ENCODE peak calls at places on chromosome 14, in four cellular contexts. S is transverse colon, O is HepG2, D is GM23338. G is an unnamed sample.

GRCh38 chr14:102046337-102047278 is 40.2 kb downstream of the HSP90AA1 start:
- DNase-seq in S (peak), D (peak), O (peak), G (peak)

GRCh38 chr14:54805080-54805479 is 97.5 kb downstream of the GCH1 start:
- DNase-seq in O (no peak), S (no peak), D (peak), G (no peak)

GRCh38 chr14:104317500-104317805 is 179.1 kb downstream of the KIF26A start:
- DNase-seq in S (no peak), O (no peak), D (no peak), G (no peak)

GRCh38 chr14:80621701-80622100 is 319.8 kb downstream of the CEP128 start:
- DNase-seq in O (peak), D (no peak), S (no peak), G (no peak)

GRCh38 chr14:88553886-88554457 is 835 bp downstream of the PTPN21 start:
- DNase-seq in D (peak), O (no peak), S (no peak), G (no peak)

GRCh38 chr14:68741839-68742470 is 50.9 kb downstream of the ZFP36L1 start:
- DNase-seq in S (no peak), O (no peak), D (no peak), G (no peak)

GRCh38 chr14:68688872-68689371 is 103.9 kb downstream of the ZFP36L1 start:
- DNase-seq in D (peak), O (no peak), S (no peak), G (peak)

GRCh38 chr14:81401420-81402122 is 1.4 kb upstream of the STON2 start:
- DNase-seq in D (no peak), O (no peak), S (no peak), G (no peak)

GRCh38 chr14:69316449-69317391 is 56.8 kb downstream of the GALNT16 start:
- DNase-seq in D (no peak), S (peak), O (no peak), G (peak)

GRCh38 chr14:22623047-22623446 is 21.1 kb downstream of the OR6J1 start:
- DNase-seq in O (no peak), D (no peak), S (no peak), G (no peak)
- TF ChIP-seq CTCF in O (no peak), D (no peak), S (no peak), G (no peak)

DNA sequence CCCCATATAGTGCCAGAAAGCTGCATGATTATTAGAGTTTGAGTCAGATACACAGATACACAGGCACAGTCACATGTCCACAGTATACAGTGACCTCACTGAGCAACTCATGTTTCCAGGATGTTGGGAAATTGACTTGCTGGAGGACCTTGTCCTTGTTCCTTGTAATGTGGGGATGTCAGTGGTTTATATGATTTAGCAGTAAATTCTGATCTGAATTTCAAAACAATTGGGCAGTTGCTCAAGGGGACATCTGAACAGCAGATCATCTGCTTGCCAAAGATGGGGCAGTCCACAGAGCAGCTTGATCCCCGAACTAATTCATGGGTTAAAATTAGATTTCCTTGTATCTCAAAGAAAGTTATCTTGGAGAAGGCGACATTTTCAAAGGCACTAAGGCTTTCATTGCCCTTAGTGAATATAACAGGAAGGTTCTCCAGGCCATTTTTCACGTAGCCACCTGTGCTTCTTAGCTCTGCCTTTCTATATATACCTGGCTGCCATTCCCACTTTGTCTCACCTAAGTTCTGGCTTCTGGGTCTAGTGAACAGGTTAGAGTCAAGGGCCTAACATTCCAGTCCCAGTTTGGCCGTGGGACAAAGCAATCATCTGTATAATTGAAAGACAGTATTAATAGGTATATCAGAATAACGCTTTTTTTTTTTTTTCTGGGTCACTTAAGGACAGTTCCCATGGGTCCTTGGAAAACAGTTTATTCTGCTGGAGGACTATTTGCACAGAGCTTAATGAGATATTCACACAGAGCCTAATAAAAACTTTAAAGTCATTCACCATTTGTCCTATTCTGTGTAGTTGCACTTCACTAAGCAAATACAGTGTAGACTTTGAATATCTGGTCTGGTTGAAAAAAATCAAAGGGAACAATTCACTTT is 64.9 kb upstream of the STRN3 start:
- DNase-seq in D (no peak), S (peak), O (peak), G (peak)
- TF ChIP-seq POLR2AphosphoS5 in D (no peak), S (peak), O (no peak), G (peak)

GRCh38 chr14:56247495-56248087 is 129.4 kb downstream of the PELI2 start:
- DNase-seq in O (peak), D (peak), S (no peak), G (no peak)
- TF ChIP-seq CTCF in O (no peak), D (peak), S (peak), G (no peak)

DNA sequence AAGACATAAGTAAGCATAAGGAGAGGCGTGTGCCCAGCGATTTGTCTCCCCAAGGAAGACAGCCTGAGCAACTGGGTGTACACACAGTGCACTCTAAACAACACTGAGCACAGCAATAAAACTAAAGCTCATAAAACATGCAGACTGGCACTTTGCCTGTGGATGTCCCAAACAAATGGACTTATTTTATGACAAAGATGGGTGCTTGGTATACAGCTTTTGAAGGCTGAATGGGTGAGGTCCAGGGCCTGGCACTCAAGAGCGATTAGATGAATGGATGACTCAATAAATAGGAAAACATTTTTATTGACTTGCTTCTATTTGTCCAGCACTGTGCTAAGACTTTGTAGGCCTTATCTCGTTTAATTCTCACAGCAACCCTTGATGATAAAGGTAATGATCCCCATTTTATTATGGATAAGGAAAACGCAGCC is 28.5 kb downstream of the LGMN start:
- DNase-seq in S (peak), O (no peak), D (no peak), G (peak)
- TF ChIP-seq POLR2AphosphoS5 in S (peak), O (no peak), D (no peak), G (peak)

GRCh38 chr14:23566782-23567185 is 807 bp downstream of the AP1G2 start:
- DNase-seq in D (no peak), S (no peak), O (no peak), G (no peak)
- TF ChIP-seq CTCF in D (peak), S (no peak), O (peak), G (no peak)

GRCh38 chr14:99378782-99379214 is 101.9 kb downstream of the SETD3 start:
- DNase-seq in S (peak), O (no peak), D (no peak), G (no peak)

GRCh38 chr14:99380402-99380801 is 100.3 kb downstream of the SETD3 start:
- DNase-seq in S (no peak), O (no peak), D (no peak), G (no peak)

GRCh38 chr14:99377951-99378350 is 102.7 kb downstream of the SETD3 start:
- DNase-seq in O (no peak), S (no peak), D (no peak), G (no peak)

GRCh38 chr14:99374964-99375363 is 103.0 kb upstream of the BCL11B start:
- DNase-seq in O (no peak), S (no peak), D (no peak), G (no peak)
- TF ChIP-seq POLR2AphosphoS5 in O (no peak), S (no peak), D (no peak), G (no peak)

DNA sequence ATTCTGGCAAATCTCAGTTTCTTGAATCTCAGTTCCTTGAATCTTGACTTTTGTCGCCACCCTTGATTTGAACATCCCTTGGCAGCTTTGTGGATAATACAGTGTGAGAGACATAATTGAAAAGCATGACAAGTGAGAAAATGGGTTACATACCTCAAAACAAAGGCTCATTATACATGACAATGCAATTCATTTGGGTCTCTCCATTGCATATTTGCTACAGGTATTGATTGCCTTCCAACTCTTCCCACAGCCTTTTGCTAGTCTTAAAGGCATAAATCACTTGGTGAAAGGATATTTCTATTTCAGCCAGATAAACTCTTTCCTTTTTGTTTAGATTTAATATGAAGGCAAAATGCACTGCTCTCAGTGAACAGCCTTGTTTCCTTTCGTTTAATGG is 311.1 kb downstream of the RGS6 start:
- DNase-seq in O (no peak), D (peak), S (no peak), G (no peak)
- TF ChIP-seq CTCF in O (no peak), D (no peak), S (no peak), G (no peak)

DNA sequence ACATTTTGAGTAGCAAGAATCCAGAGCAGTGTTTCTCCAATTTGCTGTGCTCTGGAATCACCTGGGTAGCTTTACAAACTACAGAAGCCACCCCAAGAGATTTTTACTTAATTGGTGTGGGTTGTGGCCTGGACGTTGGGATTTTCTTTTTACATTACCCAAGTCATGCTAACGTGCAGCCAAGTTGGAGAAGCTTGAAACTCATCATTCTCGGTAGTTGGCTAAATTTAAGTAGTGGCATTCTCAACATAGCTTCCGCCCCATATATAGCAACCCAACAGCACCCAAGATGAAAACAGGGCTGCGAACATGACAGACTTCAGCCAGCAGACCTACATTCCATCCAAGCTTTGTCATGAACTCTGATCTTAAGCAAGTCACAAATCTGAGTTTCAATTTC is 25.0 kb downstream of the DAD1 start:
- DNase-seq in O (no peak), S (no peak), D (no peak), G (no peak)
- TF ChIP-seq POLR2AphosphoS5 in O (no peak), S (no peak), D (no peak), G (no peak)

DNA sequence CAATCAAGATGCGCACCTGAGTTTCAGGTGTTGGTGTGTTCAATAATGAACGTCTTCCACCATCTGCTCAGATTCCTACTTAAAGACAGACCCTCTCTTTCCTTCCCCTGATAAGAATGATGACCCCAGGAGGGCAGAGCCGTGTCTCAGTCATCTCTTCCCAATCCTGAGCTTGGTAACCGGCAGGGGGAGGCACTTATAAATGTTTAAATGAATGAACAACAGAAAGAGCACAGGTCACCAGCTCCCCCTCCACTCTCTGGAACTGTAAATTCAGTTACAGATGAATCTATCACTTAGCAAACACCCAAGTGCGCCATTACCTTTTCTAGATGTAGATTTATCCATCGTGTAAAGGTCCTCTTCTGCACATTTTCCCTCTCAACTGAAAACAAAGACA is 72.4 kb upstream of the DICER1 start:
- DNase-seq in S (no peak), O (peak), D (no peak), G (no peak)
- TF ChIP-seq CTCF in S (no peak), O (peak), D (no peak), G (no peak)

GRCh38 chr14:99682809-99683618 is 1.1 kb upstream of the CYP46A1 start:
- DNase-seq in O (peak), D (peak), S (peak), G (peak)

GRCh38 chr14:99685061-99685995 is 1.2 kb downstream of the CYP46A1 start:
- DNase-seq in O (no peak), S (no peak), D (no peak), G (peak)

GRCh38 chr14:99684356-99684952 is 356 bp downstream of the CYP46A1 start:
- DNase-seq in D (no peak), S (no peak), O (no peak), G (no peak)

GRCh38 chr14:99681832-99682148 is 2.3 kb upstream of the CYP46A1 start:
- DNase-seq in D (no peak), S (no peak), O (no peak), G (no peak)

GRCh38 chr14:99683619-99684355 is at the start of gene CYP46A1:
- DNase-seq in O (peak), S (peak), D (peak), G (peak)
- TF ChIP-seq POLR2AphosphoS5 in O (peak), S (peak), D (peak), G (peak)

G was measured in sigmoid colon.